ENCODE peak calls at places on chromosomes 16 and 17, in five cellular contexts. F, G, L, M and O are unnamed samples.

GRCh38 chr17:38579934-38580333 is 25.8 kb downstream of the SRCIN1 start:
- DNase-seq in M (no peak), L (no peak), G (no peak), F (no peak), O (no peak)

GRCh38 chr17:64491995-64492394 is 4.9 kb downstream of the POLG2 start:
- DNase-seq in F (no peak), G (no peak), L (no peak), M (no peak), O (no peak)

GRCh38 chr16:51409001-51409675 is 258.1 kb upstream of the SALL1 start:
- DNase-seq in G (no peak), M (no peak), F (no peak), L (no peak), O (no peak)

GRCh38 chr17:21286066-21286770 is 1.7 kb downstream of the MAP2K3 start:
- DNase-seq in L (no peak), M (no peak), F (peak), G (no peak), O (no peak)

GRCh38 chr17:10062757-10063385 is 135.5 kb downstream of the GAS7 start:
- DNase-seq in F (no peak), L (no peak), M (no peak), G (no peak), O (no peak)

GRCh38 chr17:30278032-30278431 is 13.7 kb downstream of the BLMH start:
- DNase-seq in G (no peak), F (peak), M (no peak), L (no peak), O (no peak)

GRCh38 chr16:9050102-9050830 is 41.2 kb upstream of the HAPSTR1 start:
- DNase-seq in F (no peak), G (no peak), L (no peak), M (no peak), O (no peak)

GRCh38 chr17:14203392-14203791 is 33.3 kb downstream of the CDRT15 start:
- DNase-seq in G (no peak), F (no peak), L (no peak), M (no peak), O (no peak)

GRCh38 chr17:31388351-31388750 is 3.1 kb upstream of the RAB11FIP4 start:
- DNase-seq in L (no peak), F (no peak), G (no peak), M (no peak), O (no peak)

GRCh38 chr16:75929056-75929455 is 202.8 kb upstream of the CPHXL start:
- DNase-seq in G (no peak), M (no peak), F (no peak), L (no peak), O (no peak)

GRCh38 chr16:27108051-27108770 is 41.5 kb downstream of the C16orf82 start:
- DNase-seq in L (peak), F (no peak), G (no peak), M (no peak), O (no peak)

GRCh38 chr17:79984877-79985276 is 50.8 kb downstream of the TBC1D16 start:
- DNase-seq in M (no peak), G (no peak), L (no peak), F (no peak), O (no peak)

GRCh38 chr16:80317132-80318098 is 223.4 kb upstream of the DYNLRB2 start:
- DNase-seq in F (no peak), L (no peak), G (no peak), M (no peak), O (no peak)

GRCh38 chr17:75468311-75468754 is 11.9 kb downstream of the TMEM94 start:
- DNase-seq in G (no peak), M (no peak), F (no peak), L (no peak), O (no peak)

GRCh38 chr17:35537569-35538209 is at the start of gene SLFN12L:
- DNase-seq in F (no peak), L (no peak), M (no peak), G (no peak), O (no peak)

GRCh38 chr17:34981538-34982241 is 1.4 kb downstream of the LIG3 start:
- DNase-seq in L (no peak), M (no peak), F (no peak), G (no peak), O (peak)

GRCh38 chr16:58563235-58563634 is 47.9 kb downstream of the SETD6 start:
- DNase-seq in F (no peak), G (no peak), M (no peak), L (no peak), O (no peak)

GRCh38 chr17:49698005-49698404 is 9.8 kb downstream of the SLC35B1 start:
- DNase-seq in M (no peak), L (no peak), G (no peak), F (no peak), O (no peak)

GRCh38 chr16:3400446-3400778 is 392 bp downstream of the ZSCAN32 start:
- DNase-seq in F (no peak), L (no peak), M (no peak), G (no peak), O (no peak)

GRCh38 chr17:40909755-40910154 is 24.7 kb upstream of the KRT20 start:
- DNase-seq in M (no peak), L (no peak), G (no peak), F (peak), O (no peak)

GRCh38 chr17:58332720-58333395 is 4.3 kb upstream of the TSPOAP1 start:
- DNase-seq in M (no peak), G (no peak), L (no peak), F (no peak), O (no peak)

GRCh38 chr17:2178798-2179505 is 124.0 kb downstream of the HIC1 start:
- DNase-seq in F (no peak), G (no peak), L (no peak), M (no peak), O (no peak)

GRCh38 chr16:822174-822908 is 21.8 kb upstream of the GNG13 start:
- DNase-seq in F (no peak), M (no peak), G (no peak), L (no peak), O (no peak)

GRCh38 chr17:79114455-79115301 is 40.1 kb downstream of the ENGASE start:
- DNase-seq in F (no peak), M (no peak), L (peak), G (no peak), O (no peak)

GRCh38 chr16:4954714-4955113 is 3.4 kb upstream of the SEC14L5 start:
- DNase-seq in L (no peak), M (no peak), G (no peak), F (no peak), O (no peak)

GRCh38 chr16:89619880-89620279 is 6.4 kb downstream of the DPEP1 start:
- DNase-seq in L (no peak), G (no peak), F (no peak), M (no peak), O (no peak)

GRCh38 chr17:79505199-79505598 is 105.7 kb downstream of the RBFOX3 start:
- DNase-seq in L (no peak), M (no peak), F (no peak), G (no peak), O (no peak)